ENCODE peak calls at places on chromosomes 12 and 14, in six cellular contexts. R is cortex of kidney, M is NCI-H2081 treated with DMSO at 0.1 percent for 48 hours, H is activated T-helper 1 cell treated with Interleukin-2 at 50 U/mL for 16 hours, Q is memory B cell, Z is mesothelial cell of epicardium. J is an unnamed sample.

GRCh38 chr12:92478692-92479091 is 224.1 kb upstream of the PLEKHG7 start:
- DNase-seq in R (no peak), M (no peak), H (no peak), Q (no peak), Z (no peak), J (no peak)

GRCh38 chr14:102940729-102941362 is 18.4 kb downstream of the AMN start:
- DNase-seq in R (no peak), M (no peak), H (no peak), Q (no peak), Z (no peak), J (no peak)

GRCh38 chr14:74574706-74575105 is 37.3 kb downstream of the LTBP2 start:
- DNase-seq in R (no peak), M (no peak), H (no peak), Q (no peak), Z (no peak), J (no peak)

GRCh38 chr12:105317453-105317852 is 13.0 kb upstream of the C12orf75 start:
- DNase-seq in R (no peak), M (no peak), H (no peak), Q (no peak), Z (no peak), J (no peak)

GRCh38 chr12:54363047-54363446 is 1.2 kb downstream of the GPR84 start:
- DNase-seq in R (no peak), M (no peak), H (no peak), Q (no peak), Z (no peak), J (no peak)

GRCh38 chr12:482061-482460 is 22.3 kb downstream of the B4GALNT3 start:
- DNase-seq in R (no peak), M (no peak), H (no peak), Q (no peak), Z (no peak), J (no peak)

GRCh38 chr12:124603910-124604775 is 36.7 kb upstream of the NCOR2 start:
- DNase-seq in R (no peak), M (no peak), H (no peak), Q (no peak), Z (peak; percentile 57), J (no peak)

GRCh38 chr12:6062427-6063378 is 61.8 kb downstream of the VWF start:
- DNase-seq in R (no peak), M (no peak), H (peak; percentile 22), Q (peak; percentile 61), Z (peak; percentile 78), J (peak; percentile 10)

J was measured in NCI-H774.